ENCODE peak calls at places on chromosome 12, in ten cellular contexts. One of them, this sample, is unnamed.

GRCh38 chr12:101599771-101600486 is 5.2 kb downstream of the MYBPC1 start:
- DNase-seq in HT1080: peak
- DNase-seq in stimulated activated naive CD8-positive, alpha-beta T cell treated with anti-CD3 and anti-CD28 coated beads, Interleukin-15, Interleukin-2, amounts not matched to agents 100 U/mL and 50 U/mL, for 24 hours: no peak
- DNase-seq in T-helper 1 cell: no peak
- DNase-seq in Kasumi-1: no peak
- DNase-seq in activated CD4-positive, CD25-positive, alpha-beta regulatory T cell: no peak
- DNase-seq in HAP-1: no peak
- DNase-seq in adrenal gland: no peak
- DNase-seq in germinal center: no peak
- DNase-seq in DMS153: no peak
- DNase-seq in this sample: no peak

GRCh38 chr12:52440821-52441319 is 6.7 kb upstream of the KRT75 start:
- DNase-seq in stimulated activated naive CD8-positive, alpha-beta T cell treated with anti-CD3 and anti-CD28 coated beads, Interleukin-15, Interleukin-2, amounts not matched to agents 100 U/mL and 50 U/mL, for 24 hours: no peak
- DNase-seq in adrenal gland: no peak
- DNase-seq in HAP-1: no peak
- DNase-seq in HT1080: peak
- DNase-seq in activated CD4-positive, CD25-positive, alpha-beta regulatory T cell: no peak
- DNase-seq in germinal center: no peak
- DNase-seq in T-helper 1 cell: no peak
- DNase-seq in Kasumi-1: no peak
- DNase-seq in DMS153: peak
- DNase-seq in this sample: no peak

GRCh38 chr12:79991586-79991985 is 56.7 kb upstream of the PPP1R12A start:
- DNase-seq in activated CD4-positive, CD25-positive, alpha-beta regulatory T cell: no peak
- DNase-seq in HAP-1: no peak
- DNase-seq in DMS153: no peak
- DNase-seq in HT1080: no peak
- DNase-seq in T-helper 1 cell: no peak
- DNase-seq in adrenal gland: no peak
- DNase-seq in stimulated activated naive CD8-positive, alpha-beta T cell treated with anti-CD3 and anti-CD28 coated beads, Interleukin-15, Interleukin-2, amounts not matched to agents 100 U/mL and 50 U/mL, for 24 hours: no peak
- DNase-seq in Kasumi-1: no peak
- DNase-seq in germinal center: no peak
- DNase-seq in this sample: no peak

GRCh38 chr12:120835304-120835612 is 68.9 kb downstream of the SPPL3 start:
- DNase-seq in DMS153: no peak
- DNase-seq in HT1080: no peak
- DNase-seq in T-helper 1 cell: no peak
- DNase-seq in Kasumi-1: no peak
- DNase-seq in germinal center: no peak
- DNase-seq in HAP-1: no peak
- DNase-seq in activated CD4-positive, CD25-positive, alpha-beta regulatory T cell: no peak
- DNase-seq in stimulated activated naive CD8-positive, alpha-beta T cell treated with anti-CD3 and anti-CD28 coated beads, Interleukin-15, Interleukin-2, amounts not matched to agents 100 U/mL and 50 U/mL, for 24 hours: no peak
- DNase-seq in adrenal gland: no peak
- DNase-seq in this sample: no peak

GRCh38 chr12:47949441-47950341 is 13.7 kb upstream of the TMEM106C start:
- DNase-seq in Kasumi-1: peak
- DNase-seq in HT1080: peak
- DNase-seq in activated CD4-positive, CD25-positive, alpha-beta regulatory T cell: peak
- DNase-seq in HAP-1: peak
- DNase-seq in germinal center: peak
- DNase-seq in adrenal gland: peak
- DNase-seq in stimulated activated naive CD8-positive, alpha-beta T cell treated with anti-CD3 and anti-CD28 coated beads, Interleukin-15, Interleukin-2, amounts not matched to agents 100 U/mL and 50 U/mL, for 24 hours: peak
- DNase-seq in DMS153: peak
- DNase-seq in T-helper 1 cell: no peak
- DNase-seq in this sample: peak

GRCh38 chr12:105970885-105971284 is 167.9 kb downstream of the NUAK1 start:
- DNase-seq in activated CD4-positive, CD25-positive, alpha-beta regulatory T cell: no peak
- DNase-seq in HAP-1: no peak
- DNase-seq in adrenal gland: no peak
- DNase-seq in stimulated activated naive CD8-positive, alpha-beta T cell treated with anti-CD3 and anti-CD28 coated beads, Interleukin-15, Interleukin-2, amounts not matched to agents 100 U/mL and 50 U/mL, for 24 hours: no peak
- DNase-seq in Kasumi-1: no peak
- DNase-seq in DMS153: no peak
- DNase-seq in T-helper 1 cell: no peak
- DNase-seq in HT1080: no peak
- DNase-seq in germinal center: no peak
- DNase-seq in this sample: no peak

GRCh38 chr12:27561535-27562350 is 37.7 kb downstream of the PPFIBP1 start:
- DNase-seq in HAP-1: no peak
- DNase-seq in activated CD4-positive, CD25-positive, alpha-beta regulatory T cell: no peak
- DNase-seq in T-helper 1 cell: no peak
- DNase-seq in stimulated activated naive CD8-positive, alpha-beta T cell treated with anti-CD3 and anti-CD28 coated beads, Interleukin-15, Interleukin-2, amounts not matched to agents 100 U/mL and 50 U/mL, for 24 hours: no peak
- DNase-seq in Kasumi-1: no peak
- DNase-seq in DMS153: no peak
- DNase-seq in germinal center: no peak
- DNase-seq in HT1080: no peak
- DNase-seq in adrenal gland: no peak
- DNase-seq in this sample: no peak

GRCh38 chr12:105279460-105280056 is 43.6 kb upstream of the APPL2 start:
- DNase-seq in HAP-1: peak
- DNase-seq in germinal center: peak
- DNase-seq in stimulated activated naive CD8-positive, alpha-beta T cell treated with anti-CD3 and anti-CD28 coated beads, Interleukin-15, Interleukin-2, amounts not matched to agents 100 U/mL and 50 U/mL, for 24 hours: peak
- DNase-seq in adrenal gland: peak
- DNase-seq in activated CD4-positive, CD25-positive, alpha-beta regulatory T cell: no peak
- DNase-seq in HT1080: no peak
- DNase-seq in T-helper 1 cell: peak
- DNase-seq in DMS153: no peak
- DNase-seq in Kasumi-1: peak
- DNase-seq in this sample: peak

GRCh38 chr12:47367912-47368537 is 288.3 kb upstream of the AMIGO2 start:
- DNase-seq in Kasumi-1: no peak
- DNase-seq in germinal center: no peak
- DNase-seq in HAP-1: no peak
- DNase-seq in DMS153: no peak
- DNase-seq in activated CD4-positive, CD25-positive, alpha-beta regulatory T cell: no peak
- DNase-seq in T-helper 1 cell: no peak
- DNase-seq in adrenal gland: no peak
- DNase-seq in stimulated activated naive CD8-positive, alpha-beta T cell treated with anti-CD3 and anti-CD28 coated beads, Interleukin-15, Interleukin-2, amounts not matched to agents 100 U/mL and 50 U/mL, for 24 hours: no peak
- DNase-seq in HT1080: no peak
- DNase-seq in this sample: no peak

GRCh38 chr12:5922500-5922899 is 22.6 kb downstream of the ANO2 start:
- DNase-seq in DMS153: no peak
- DNase-seq in adrenal gland: no peak
- DNase-seq in stimulated activated naive CD8-positive, alpha-beta T cell treated with anti-CD3 and anti-CD28 coated beads, Interleukin-15, Interleukin-2, amounts not matched to agents 100 U/mL and 50 U/mL, for 24 hours: no peak
- DNase-seq in germinal center: no peak
- DNase-seq in T-helper 1 cell: no peak
- DNase-seq in Kasumi-1: no peak
- DNase-seq in activated CD4-positive, CD25-positive, alpha-beta regulatory T cell: no peak
- DNase-seq in HT1080: no peak
- DNase-seq in HAP-1: no peak
- DNase-seq in this sample: no peak

GRCh38 chr12:53973093-53974042 is at the start of gene HOXC11:
- DNase-seq in HAP-1: peak
- DNase-seq in Kasumi-1: no peak
- DNase-seq in HT1080: no peak
- DNase-seq in adrenal gland: no peak
- DNase-seq in stimulated activated naive CD8-positive, alpha-beta T cell treated with anti-CD3 and anti-CD28 coated beads, Interleukin-15, Interleukin-2, amounts not matched to agents 100 U/mL and 50 U/mL, for 24 hours: no peak
- DNase-seq in activated CD4-positive, CD25-positive, alpha-beta regulatory T cell: no peak
- DNase-seq in germinal center: no peak
- DNase-seq in DMS153: no peak
- DNase-seq in T-helper 1 cell: no peak
- DNase-seq in this sample: no peak

GRCh38 chr12:52007158-52007921 is 594 bp downstream of the TAMALIN start:
- DNase-seq in adrenal gland: peak
- DNase-seq in DMS153: no peak
- DNase-seq in HAP-1: peak
- DNase-seq in HT1080: no peak
- DNase-seq in Kasumi-1: no peak
- DNase-seq in stimulated activated naive CD8-positive, alpha-beta T cell treated with anti-CD3 and anti-CD28 coated beads, Interleukin-15, Interleukin-2, amounts not matched to agents 100 U/mL and 50 U/mL, for 24 hours: peak
- DNase-seq in T-helper 1 cell: peak
- DNase-seq in activated CD4-positive, CD25-positive, alpha-beta regulatory T cell: no peak
- DNase-seq in germinal center: peak
- DNase-seq in this sample: peak

GRCh38 chr12:71589478-71589881 is 74.2 kb downstream of the ZFC3H1 start:
- DNase-seq in T-helper 1 cell: no peak
- DNase-seq in activated CD4-positive, CD25-positive, alpha-beta regulatory T cell: no peak
- DNase-seq in stimulated activated naive CD8-positive, alpha-beta T cell treated with anti-CD3 and anti-CD28 coated beads, Interleukin-15, Interleukin-2, amounts not matched to agents 100 U/mL and 50 U/mL, for 24 hours: no peak
- DNase-seq in Kasumi-1: no peak
- DNase-seq in HAP-1: no peak
- DNase-seq in HT1080: peak
- DNase-seq in germinal center: no peak
- DNase-seq in DMS153: no peak
- DNase-seq in adrenal gland: no peak
- DNase-seq in this sample: no peak

GRCh38 chr12:10235761-10236631 is 23.3 kb downstream of the GABARAPL1 start:
- DNase-seq in T-helper 1 cell: no peak
- DNase-seq in HT1080: no peak
- DNase-seq in activated CD4-positive, CD25-positive, alpha-beta regulatory T cell: no peak
- DNase-seq in DMS153: no peak
- DNase-seq in Kasumi-1: peak
- DNase-seq in stimulated activated naive CD8-positive, alpha-beta T cell treated with anti-CD3 and anti-CD28 coated beads, Interleukin-15, Interleukin-2, amounts not matched to agents 100 U/mL and 50 U/mL, for 24 hours: peak
- DNase-seq in adrenal gland: peak
- DNase-seq in germinal center: peak
- DNase-seq in HAP-1: peak
- DNase-seq in this sample: peak

GRCh38 chr12:52903285-52903854 is 1.5 kb downstream of the KRT8 start:
- DNase-seq in DMS153: peak
- DNase-seq in activated CD4-positive, CD25-positive, alpha-beta regulatory T cell: peak
- DNase-seq in germinal center: peak
- DNase-seq in HT1080: peak
- DNase-seq in Kasumi-1: no peak
- DNase-seq in T-helper 1 cell: peak
- DNase-seq in stimulated activated naive CD8-positive, alpha-beta T cell treated with anti-CD3 and anti-CD28 coated beads, Interleukin-15, Interleukin-2, amounts not matched to agents 100 U/mL and 50 U/mL, for 24 hours: peak
- DNase-seq in HAP-1: peak
- DNase-seq in adrenal gland: peak
- DNase-seq in this sample: peak

This sample was measured in activated naive CD8-positive, alpha-beta T cell treated with anti-CD3 and anti-CD28 coated beads, Interleukin-2, amount 50 U/mL, for 24 hours.